ENCODE peak calls at places on chromosomes 12 and 14, in five cellular contexts. C, W, U, G and O are unnamed samples.

GRCh38 chr12:52867636-52868035 is 18.8 kb upstream of the KRT78 start:
- DNase-seq in W (no peak), G (peak), U (no peak), C (peak), O (no peak)

GRCh38 chr14:99668998-99669314 is 15.1 kb upstream of the CYP46A1 start:
- DNase-seq in C (no peak), W (no peak), U (no peak), G (no peak), O (peak)

GRCh38 chr12:114275937-114276785 is 129.8 kb downstream of the TBX5 start:
- DNase-seq in G (no peak), U (no peak), C (no peak), W (peak), O (no peak)

GRCh38 chr12:95615735-95616134 is 64.5 kb upstream of the USP44 start:
- DNase-seq in C (no peak), W (peak), U (no peak), G (no peak), O (no peak)

GRCh38 chr14:72891666-72892102 is 2.2 kb downstream of the DPF3 start:
- DNase-seq in W (no peak), U (no peak), G (no peak), C (no peak), O (no peak)

GRCh38 chr14:72645706-72646105 is 248.2 kb downstream of the DPF3 start:
- DNase-seq in U (no peak), C (no peak), W (no peak), G (no peak), O (no peak)

GRCh38 chr14:103033744-103034143 is 23.6 kb downstream of the CDC42BPB start:
- DNase-seq in U (no peak), W (no peak), G (no peak), C (no peak), O (no peak)

GRCh38 chr12:27864521-27864920 is 84.5 kb upstream of the MANSC4 start:
- DNase-seq in U (no peak), W (peak), C (no peak), G (no peak), O (no peak)

GRCh38 chr14:54803926-54804719 is 98.5 kb downstream of the GCH1 start:
- DNase-seq in W (no peak), G (no peak), C (no peak), U (no peak), O (no peak)

GRCh38 chr12:49733219-49734017 is 7.9 kb upstream of the TMBIM6 start:
- DNase-seq in W (no peak), U (no peak), G (no peak), C (no peak), O (no peak)

GRCh38 chr14:39368261-39368959 is 63.8 kb downstream of the FBXO33 start:
- DNase-seq in W (peak), U (peak), G (peak), C (peak), O (no peak)

GRCh38 chr14:103296987-103297386 is 37.0 kb upstream of the EIF5 start:
- DNase-seq in W (no peak), U (no peak), C (no peak), G (no peak), O (peak)

GRCh38 chr12:117450186-117450585 is 88.8 kb upstream of the NOS1 start:
- DNase-seq in C (no peak), U (no peak), G (no peak), W (no peak), O (no peak)

GRCh38 chr14:81311816-81312215 is 88.3 kb downstream of the STON2 start:
- DNase-seq in U (no peak), C (no peak), G (no peak), W (no peak), O (no peak)

GRCh38 chr12:68370006-68370590 is 37.9 kb upstream of the MDM1 start:
- DNase-seq in C (no peak), U (no peak), G (no peak), W (no peak), O (no peak)

GRCh38 chr12:931591-931990 is 17.9 kb downstream of the RAD52 start:
- DNase-seq in W (no peak), C (no peak), U (no peak), G (no peak), O (no peak)

GRCh38 chr14:96038558-96038919 is 623 bp upstream of the C14orf132 start:
- DNase-seq in W (no peak), C (no peak), U (no peak), G (no peak), O (no peak)

GRCh38 chr14:68633131-68633991 is 159.5 kb downstream of the ZFP36L1 start:
- DNase-seq in C (peak), G (no peak), W (no peak), U (no peak), O (no peak)

GRCh38 chr14:33848706-33849454 is 102.0 kb downstream of the EGLN3 start:
- DNase-seq in C (peak), G (peak), U (peak), W (peak), O (peak)

GRCh38 chr14:23159516-23159915 is 23.9 kb downstream of the SLC7A8 start:
- DNase-seq in W (no peak), U (no peak), C (no peak), G (no peak), O (no peak)

GRCh38 chr12:1532367-1532752 is 62.0 kb downstream of the FBXL14 start:
- DNase-seq in W (no peak), G (no peak), C (no peak), U (no peak), O (no peak)

GRCh38 chr12:26832817-26833691 is at the start of gene ITPR2:
- DNase-seq in C (peak), U (peak), G (peak), W (peak), O (peak)
- TF ChIP-seq CTCF in C (peak), U (peak), G (no peak), W (peak), O (peak)

DNA sequence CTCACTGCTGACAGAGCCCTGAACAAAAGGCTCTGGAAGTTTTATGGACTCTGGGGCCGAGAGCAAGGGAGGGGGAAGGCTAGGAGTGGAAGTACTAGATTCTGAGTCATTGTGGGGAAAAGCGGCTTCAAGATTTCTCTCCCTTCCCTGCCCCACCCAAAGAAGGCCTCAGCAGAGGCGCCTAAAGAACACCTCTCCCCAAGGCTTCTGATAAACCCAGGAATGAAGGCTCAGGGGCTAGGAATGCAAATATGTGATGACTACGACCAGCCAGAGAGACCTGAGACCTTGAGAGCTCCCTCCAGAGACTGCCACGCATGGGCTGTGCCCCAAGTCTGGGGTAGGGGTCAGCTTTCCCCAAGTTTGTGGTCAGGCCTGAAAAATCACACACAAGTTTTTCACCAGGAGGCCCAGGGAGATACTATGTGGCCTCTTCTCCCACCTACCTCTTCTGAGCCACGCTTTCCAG is 130.7 kb upstream of the HIF1A start:
- DNase-seq in G (no peak), C (no peak), W (peak), U (peak), O (peak)
- TF ChIP-seq POLR2A in G (no peak), C (no peak), W (no peak), U (no peak), O (no peak)

GRCh38 chr12:63308701-63309100 is 157.7 kb upstream of the AVPR1A start:
- DNase-seq in G (no peak), U (no peak), W (no peak), C (peak), O (no peak)
- TF ChIP-seq CTCF in G (no peak), U (no peak), W (no peak), C (no peak), O (no peak)

GRCh38 chr12:57603758-57604453 is 718 bp upstream of the DTX3 start:
- DNase-seq in G (no peak), U (no peak), C (peak), W (peak), O (no peak)

GRCh38 chr12:57603323-57603722 is 1.3 kb upstream of the DTX3 start:
- DNase-seq in G (no peak), U (no peak), W (no peak), C (no peak), O (no peak)

GRCh38 chr12:57605308-57606015 is 838 bp downstream of the DTX3 start:
- DNase-seq in W (no peak), U (no peak), C (peak), G (no peak), O (no peak)

GRCh38 chr12:57606016-57606311 is 1.3 kb downstream of the DTX3 start:
- DNase-seq in G (no peak), U (no peak), W (no peak), C (no peak), O (no peak)

DNA sequence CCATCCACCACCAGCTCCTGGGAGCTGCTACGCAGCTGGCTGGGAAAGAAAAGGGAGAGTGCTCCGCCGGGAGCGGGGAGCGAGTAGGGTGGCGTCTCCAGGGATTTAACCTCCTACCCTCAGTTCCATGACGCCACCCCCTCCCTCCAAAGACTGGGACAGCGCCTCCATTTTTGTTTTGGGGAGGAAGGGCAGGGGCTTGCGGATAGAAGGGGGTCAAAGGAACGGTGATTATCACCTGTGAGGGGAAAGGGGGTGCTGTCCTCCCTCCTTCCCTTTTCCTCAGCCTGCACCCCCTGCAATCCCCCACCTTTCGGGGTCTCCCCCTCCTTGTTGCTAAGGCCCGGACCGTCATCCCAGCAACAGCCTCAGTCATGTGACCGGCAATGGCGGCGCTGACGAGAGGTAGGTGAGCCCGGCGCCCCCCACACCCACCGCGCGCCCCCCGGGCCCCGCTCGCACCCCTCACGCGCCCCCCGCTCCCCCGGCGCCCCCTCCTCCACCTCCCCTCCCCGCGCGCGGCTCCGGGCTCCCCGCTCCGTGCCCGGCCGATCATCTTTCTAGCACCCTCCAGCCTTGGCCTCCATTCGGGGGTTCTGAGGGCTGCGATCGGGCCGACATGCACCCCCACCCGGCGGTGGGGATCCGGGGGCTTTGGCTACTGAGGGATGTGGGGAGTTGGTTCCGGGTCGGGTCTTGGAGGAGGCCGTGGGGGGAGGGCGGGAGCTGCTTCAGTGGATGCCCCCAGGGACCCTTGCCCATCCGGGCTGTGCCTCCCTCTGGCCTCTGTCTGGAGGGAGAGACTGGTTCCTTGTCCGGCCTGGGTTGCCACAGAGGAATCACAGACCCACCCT is at the start of gene DTX3:
- DNase-seq in G (no peak), W (no peak), C (peak), U (peak), O (no peak)
- TF ChIP-seq POLR2A in G (no peak), W (no peak), C (no peak), U (no peak), O (no peak)